ENCODE peak calls at places on chromosome 9, in eight cellular contexts. F is activated CD4-positive, alpha-beta T cell treated with anti-CD3 and anti-CD28 coated beads, Interleukin-2, amount 50 U/mL, for 48 hours; U is globus pallidus; E is GM04504; M is Calu3; C is retina; S is activated CD4-positive, CD25-positive, alpha-beta regulatory T cell; G is HFFc6. O is an unnamed sample.

GRCh38 chr9:69346596-69347390 is 21.8 kb downstream of the ENTREP1 start:
- DNase-seq in F (no peak), U (no peak), E (no peak), M (no peak), C (no peak), S (no peak), G (no peak), O (no peak)

GRCh38 chr9:78297672-78297961 is 692 bp downstream of the PSAT1 start:
- DNase-seq in F (no peak), U (peak), E (no peak), M (no peak), C (no peak), S (no peak), G (no peak), O (no peak)

GRCh38 chr9:76655970-76656369 is 108.3 kb upstream of the PCA3 start:
- DNase-seq in F (no peak), U (no peak), E (no peak), M (no peak), C (no peak), S (no peak), G (no peak), O (no peak)

GRCh38 chr9:13568851-13569618 is 289.5 kb upstream of the MPDZ start:
- DNase-seq in F (no peak), U (peak), E (no peak), M (no peak), C (peak), S (no peak), G (no peak), O (no peak)

GRCh38 chr9:91844656-91845291 is 105.3 kb downstream of the ROR2 start:
- DNase-seq in F (no peak), U (no peak), E (no peak), M (no peak), C (no peak), S (no peak), G (no peak), O (no peak)

GRCh38 chr9:81604306-81605153 is 84.8 kb downstream of the TLE1 start:
- DNase-seq in F (no peak), U (no peak), E (no peak), M (no peak), C (no peak), S (no peak), G (no peak), O (no peak)

GRCh38 chr9:129835128-129835859 is at the start of the genes C9orf78 and USP20:
- DNase-seq in F (peak), U (peak), E (peak), M (peak), C (peak), S (peak), G (peak), O (peak)

GRCh38 chr9:87160148-87161107 is 213.1 kb upstream of the GAS1 start:
- DNase-seq in F (no peak), U (no peak), E (no peak), M (no peak), C (no peak), S (no peak), G (no peak), O (no peak)

GRCh38 chr9:86893811-86894490 is 53.4 kb downstream of the GAS1 start:
- DNase-seq in F (no peak), U (no peak), E (peak), M (no peak), C (no peak), S (no peak), G (no peak), O (no peak)

GRCh38 chr9:123397975-123398374 is 42.0 kb downstream of the CRB2 start:
- DNase-seq in F (no peak), U (no peak), E (no peak), M (no peak), C (no peak), S (no peak), G (no peak), O (no peak)

GRCh38 chr9:68747043-68747533 is 42.0 kb downstream of the PIP5K1B start:
- DNase-seq in F (no peak), U (no peak), E (no peak), M (no peak), C (no peak), S (no peak), G (no peak), O (no peak)

GRCh38 chr9:79300153-79300552 is 271.6 kb upstream of the TLE4 start:
- DNase-seq in F (no peak), U (no peak), E (no peak), M (no peak), C (no peak), S (no peak), G (no peak), O (no peak)

GRCh38 chr9:81239388-81239787 is 450.0 kb downstream of the TLE1 start:
- DNase-seq in F (no peak), U (no peak), E (no peak), M (no peak), C (no peak), S (no peak), G (no peak), O (no peak)

GRCh38 chr9:125495137-125496119 is 211.6 kb downstream of the MAPKAP1 start:
- DNase-seq in F (no peak), U (no peak), E (no peak), M (no peak), C (no peak), S (no peak), G (peak), O (no peak)